ENCODE peak calls at places on chromosomes 11 and 22, in five cellular contexts. X is right atrium auricular region, T is endodermal cell, I is SK-N-SH, S is left ventricle myocardium inferior. E is an unnamed sample.

GRCh38 chr11:131253885-131254204 is 116.6 kb upstream of the NTM start:
- DNase-seq in I (peak; percentile 42), X (no peak), T (peak; percentile 90), S (no peak), E (no peak)

GRCh38 chr11:107257660-107258059 is 200.0 kb downstream of the CWF19L2 start:
- DNase-seq in X (no peak), S (no peak), I (no peak), T (no peak), E (no peak)

GRCh38 chr11:85823816-85824215 is 12.9 kb upstream of the SYTL2 start:
- DNase-seq in I (no peak), X (no peak), S (no peak), T (no peak), E (no peak)

GRCh38 chr11:128455766-128456165 is 131.6 kb downstream of the ETS1 start:
- DNase-seq in T (no peak), X (no peak), S (no peak), I (peak; percentile 70), E (no peak)

GRCh38 chr11:19861171-19861570 is 148.5 kb downstream of the NAV2 start:
- DNase-seq in I (no peak), T (no peak), X (no peak), S (no peak), E (no peak)

GRCh38 chr11:64602466-64603070 is 11.5 kb downstream of the SLC22A12 start:
- DNase-seq in X (no peak), T (no peak), I (no peak), S (no peak), E (no peak)

GRCh38 chr11:96267490-96268010 is 75.4 kb downstream of the MAML2 start:
- DNase-seq in S (no peak), T (no peak), I (no peak), X (no peak), E (no peak)

GRCh38 chr11:62573006-62573591 is 592 bp downstream of the EEF1G start:
- DNase-seq in T (no peak), X (no peak), S (no peak), I (peak; percentile 34), E (no peak)

GRCh38 chr11:67120456-67120855 is 1.4 kb downstream of the KDM2A start:
- DNase-seq in T (no peak), S (no peak), I (no peak), X (no peak), E (no peak)

GRCh38 chr11:22920939-22921565 is 60.8 kb upstream of the CCDC179 start:
- DNase-seq in T (peak; percentile 72), S (no peak), I (peak; percentile 39), X (no peak), E (no peak)

DNA sequence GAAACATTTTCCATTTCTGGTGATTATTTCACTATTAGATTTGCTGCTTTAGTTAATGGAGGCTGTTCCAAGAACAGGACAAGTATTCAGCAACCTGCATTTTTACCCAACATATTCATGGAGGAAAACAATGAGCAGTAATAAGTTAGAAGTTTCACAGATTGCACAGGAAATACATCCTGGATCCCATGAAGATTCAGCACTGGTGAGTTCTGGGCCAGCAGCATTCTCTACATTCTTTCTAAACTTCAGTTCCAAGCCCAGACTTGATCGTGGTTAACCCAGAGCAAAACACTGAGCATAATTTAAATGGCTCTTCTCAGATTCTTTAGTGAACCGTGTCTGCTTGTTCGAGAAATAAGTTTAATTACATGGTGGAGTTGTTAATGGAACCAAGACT is 3.8 kb downstream of the FJX1 start:
- DNase-seq in T (no peak), S (no peak), X (no peak), I (no peak), E (no peak)
- H3K27ac ChIP-seq in T (no peak overlapping the region), S (no peak overlapping the region), X (no peak overlapping the region), I (peak overlapping the region; percentile 78), E (no peak overlapping the region)

GRCh38 chr11:68654978-68655377 is 29.4 kb upstream of the GAL start:
- DNase-seq in X (no peak), T (no peak), S (no peak), I (no peak), E (no peak)

GRCh38 chr11:68655406-68655805 is 28.9 kb upstream of the GAL start:
- DNase-seq in X (no peak), S (no peak), I (no peak), T (no peak), E (no peak)

GRCh38 chr11:68653486-68654430 is 30.6 kb upstream of the GAL start:
- DNase-seq in X (no peak), T (no peak), S (no peak), I (no peak), E (peak; percentile 56)

GRCh38 chr11:68657021-68657780 is 27.1 kb upstream of the GAL start:
- DNase-seq in S (no peak), T (no peak), I (no peak), X (no peak), E (peak; percentile 71)

GRCh38 chr11:68655806-68656205 is 28.5 kb upstream of the GAL start:
- DNase-seq in X (no peak), T (no peak), S (no peak), I (no peak), E (no peak)
- H3K27ac ChIP-seq in X (no peak overlapping the region), T (no peak overlapping the region), S (no peak overlapping the region), I (no peak overlapping the region), E (no peak overlapping the region)

DNA sequence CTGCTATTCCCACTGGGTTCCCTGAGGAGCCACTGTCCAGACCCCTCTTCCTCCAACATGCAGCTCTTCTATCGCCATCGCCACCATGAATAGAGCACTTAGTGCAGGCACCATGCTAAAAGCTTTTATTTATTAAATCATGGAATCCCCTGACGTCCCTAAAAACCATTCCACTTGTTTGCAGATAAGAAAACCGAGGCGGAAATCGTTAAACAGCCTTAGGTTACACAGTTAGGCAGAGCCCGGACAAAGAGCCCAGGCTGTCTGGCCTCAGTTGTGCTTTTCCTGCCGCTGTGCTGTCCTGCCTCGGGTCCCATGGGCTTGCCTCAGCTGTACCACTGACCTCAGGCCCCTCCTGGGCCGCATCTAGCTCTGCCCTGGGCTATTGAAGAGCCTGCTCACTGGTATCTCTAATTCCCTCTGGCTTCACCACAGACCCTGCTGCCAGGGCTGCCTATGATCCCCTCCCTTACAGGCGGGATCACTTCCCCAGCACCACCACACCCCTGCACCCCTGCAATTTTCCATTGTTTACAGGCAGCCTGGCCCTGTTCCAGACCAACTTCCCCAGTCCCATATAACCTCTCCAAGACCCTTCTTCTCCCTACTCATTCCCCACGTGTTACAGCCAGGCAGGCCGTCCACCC is 13.0 kb upstream of the TUB start:
- DNase-seq in T (peak; percentile 45), X (peak; percentile 58), S (peak; percentile 27), I (peak; percentile 74), E (no peak)
- H3K27ac ChIP-seq in T (no peak overlapping the region), X (peak overlapping the region; percentile 61), S (peak overlapping the region; percentile 87), I (peak overlapping the region; percentile 99), E (peak overlapping the region; percentile 68)

DNA sequence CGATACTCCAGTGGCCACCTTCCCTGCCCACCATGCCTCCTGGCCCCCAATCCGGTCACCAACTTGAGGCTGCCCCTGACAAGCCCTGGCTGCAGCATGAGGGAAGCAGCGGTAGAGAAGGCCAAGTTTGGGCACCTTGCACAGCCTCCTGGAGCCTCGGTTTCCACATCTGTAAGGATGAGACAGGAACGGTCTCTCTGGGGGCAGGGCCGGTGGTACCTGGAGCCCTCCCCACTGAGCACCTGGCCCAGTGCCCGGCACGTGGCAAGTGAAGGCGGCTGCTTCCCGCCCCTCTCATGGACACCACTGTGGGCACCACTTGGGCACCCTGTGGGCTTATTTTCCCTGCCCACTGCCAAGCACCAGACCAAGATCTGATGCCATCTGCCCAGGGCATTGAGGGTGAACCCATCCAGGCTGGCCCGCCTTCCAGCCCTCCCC is 77.8 kb downstream of the CDKN1C start:
- DNase-seq in T (peak; percentile 17), X (no peak), I (no peak), S (peak; percentile 15), E (peak; percentile 56)
- H3K27ac ChIP-seq in T (no peak overlapping the region), X (no peak overlapping the region), I (no peak overlapping the region), S (peak overlapping the region; percentile 63), E (no peak overlapping the region)

GRCh38 chr11:123979311-123979710 is 1.7 kb upstream of the OR10S1 start:
- DNase-seq in T (no peak), X (no peak), I (no peak), S (no peak), E (no peak)

GRCh38 chr11:123976770-123977560 is 616 bp downstream of the OR10S1 start:
- DNase-seq in S (no peak), X (no peak), T (no peak), I (no peak), E (no peak)

GRCh38 chr11:123973816-123974215 is 3.8 kb downstream of the OR10S1 start:
- DNase-seq in X (no peak), T (no peak), I (no peak), S (no peak), E (no peak)

GRCh38 chr11:123977731-123978347 is at the start of gene OR10S1:
- DNase-seq in S (no peak), T (no peak), I (no peak), X (no peak), E (no peak)
- H3K27ac ChIP-seq in S (no peak within 1 kb of the TSS), T (no peak within 1 kb of the TSS), I (no peak within 1 kb of the TSS), X (no peak within 1 kb of the TSS), E (no peak within 1 kb of the TSS)

DNA sequence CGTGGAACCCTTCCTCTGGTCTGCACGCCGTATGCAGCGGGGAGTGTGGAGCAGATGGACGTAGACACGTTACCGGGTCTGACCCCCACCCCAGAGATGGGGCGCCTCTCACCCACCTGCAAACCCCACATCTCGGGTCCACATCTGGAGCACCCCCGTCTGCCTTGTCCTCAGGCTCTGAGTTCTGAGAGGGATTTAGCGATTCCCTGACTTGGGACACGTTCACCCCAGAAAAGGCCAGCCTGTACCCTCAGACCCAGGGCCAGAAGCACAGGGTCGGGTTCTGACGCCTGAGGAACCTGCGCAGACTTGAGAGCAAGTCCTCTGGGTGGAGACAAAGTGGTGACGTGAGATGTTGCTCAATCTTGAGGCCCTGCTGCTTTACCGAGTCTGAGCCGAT is 1138.5 kb downstream of the BRD1 start:
- DNase-seq in X (no peak), I (no peak), S (no peak), T (no peak), E (no peak)
- H3K27ac ChIP-seq in X (no peak overlapping the region), I (no peak overlapping the region), S (no peak overlapping the region), T (no peak overlapping the region), E (no peak overlapping the region)

GRCh38 chr11:46363031-46363407 is 15.8 kb downstream of the DGKZ start:
- DNase-seq in X (peak; percentile 86), I (peak; percentile 85), T (no peak), S (peak; percentile 70), E (no peak)
- H3K27ac ChIP-seq in X (peak overlapping the region; percentile 88), I (peak overlapping the region; percentile 89), T (peak overlapping the region; percentile 72), S (peak overlapping the region; percentile 94), E (peak overlapping the region; percentile 86)

GRCh38 chr22:32649515-32650200 is 151.8 kb upstream of the TIMP3 start:
- DNase-seq in I (no peak), X (peak; percentile 80), S (no peak), T (no peak), E (no peak)

GRCh38 chr22:32652609-32653008 is 148.9 kb upstream of the TIMP3 start:
- DNase-seq in T (no peak), S (no peak), I (no peak), X (no peak), E (no peak)

GRCh38 chr22:32653823-32654222 is 147.7 kb upstream of the TIMP3 start:
- DNase-seq in T (no peak), X (no peak), S (no peak), I (no peak), E (no peak)

GRCh38 chr22:32648486-32648885 is 153.0 kb upstream of the TIMP3 start:
- DNase-seq in S (no peak), X (no peak), T (no peak), I (no peak), E (no peak)

GRCh38 chr22:32650553-32651345 is 150.8 kb upstream of the TIMP3 start:
- DNase-seq in I (no peak), T (no peak), S (no peak), X (no peak), E (no peak)
- H3K27ac ChIP-seq in I (no peak overlapping the region), T (no peak overlapping the region), S (peak overlapping the region; percentile 48), X (peak overlapping the region; percentile 46), E (peak overlapping the region; percentile 21)

E was measured in coronary artery.